ENCODE peak calls at places on chromosomes 7 and 10, in six cellular contexts. D, S, E, C, N and P are unnamed samples.
A peak's percentile ranks its signal among the peaks of the same experiment; 100 is the strongest.

GRCh38 chr7:78472519-78472918 is 673.9 kb downstream of the PHTF2 start:
- DNase-seq in S (no peak), D (no peak), E (peak; percentile 52), N (peak; percentile 66), C (no peak), P (peak; percentile 3)

GRCh38 chr7:91864070-91864469 is 16.4 kb downstream of the MTERF1 start:
- DNase-seq in E (no peak), N (no peak), D (no peak), S (no peak), C (no peak), P (no peak)

GRCh38 chr10:120387326-120387725 is 69.7 kb upstream of the PLPP4 start:
- DNase-seq in E (peak; percentile 88), C (no peak), N (peak; percentile 91), D (no peak), S (peak; percentile 51), P (peak; percentile 38)

GRCh38 chr7:137975223-137975622 is 26.7 kb downstream of the CREB3L2 start:
- DNase-seq in E (peak; percentile 76), N (peak; percentile 86), S (no peak), D (no peak), C (peak; percentile 62), P (no peak)

GRCh38 chr7:897771-898376 is 21.5 kb downstream of the GET4 start:
- DNase-seq in N (no peak), S (no peak), C (no peak), D (no peak), E (no peak), P (no peak)

GRCh38 chr10:101897633-101898032 is 54.0 kb upstream of the KCNIP2 start:
- DNase-seq in C (no peak), E (peak; percentile 58), D (no peak), N (peak; percentile 70), S (peak; percentile 48), P (no peak)

GRCh38 chr10:108544500-108545120 is 1378.7 kb downstream of the XPNPEP1 start:
- DNase-seq in S (peak; percentile 77), E (peak; percentile 18), N (peak; percentile 42), D (no peak), C (peak; percentile 83), P (peak; percentile 36)

GRCh38 chr7:149720372-149721083 is 52.9 kb downstream of the ZNF467 start:
- DNase-seq in S (no peak), C (no peak), N (no peak), E (no peak), D (no peak), P (no peak)

GRCh38 chr10:30747633-30748032 is 118.1 kb upstream of the LYZL2 start:
- DNase-seq in C (no peak), S (peak; percentile 56), D (no peak), E (peak; percentile 71), N (peak; percentile 79), P (peak; percentile 22)

GRCh38 chr10:118912961-118913360 is 116.6 kb upstream of the NANOS1 start:
- DNase-seq in E (no peak), N (no peak), C (no peak), S (no peak), D (no peak), P (no peak)

GRCh38 chr10:66714741-66715140 is 211.1 kb upstream of the LRRTM3 start:
- DNase-seq in D (no peak), E (peak; percentile 10), S (peak; percentile 46), C (no peak), N (peak; percentile 20), P (peak; percentile 53)

GRCh38 chr7:49703876-49704275 is 69.6 kb upstream of the VWC2 start:
- DNase-seq in N (no peak), E (no peak), D (no peak), S (no peak), C (no peak), P (no peak)

GRCh38 chr10:97664282-97664850 is 22.7 kb downstream of the AVPI1 start:
- DNase-seq in E (no peak), S (no peak), C (no peak), D (peak; percentile 55), N (no peak), P (no peak)

GRCh38 chr7:12570529-12571461 is at the start of gene SCIN:
- DNase-seq in D (no peak), S (peak; percentile 47), E (peak; percentile 30), N (peak; percentile 39), C (peak; percentile 61), P (no peak)

GRCh38 chr7:130419652-130420051 is 21.2 kb downstream of the CEP41 start:
- DNase-seq in E (peak; percentile 71), S (peak; percentile 36), C (no peak), D (no peak), N (peak; percentile 75), P (peak; percentile 44)

GRCh38 chr7:36969376-36969775 is 245.1 kb upstream of the AOAH start:
- DNase-seq in S (no peak), E (no peak), N (no peak), C (no peak), D (no peak), P (no peak)

GRCh38 chr7:120272896-120273475 is at the start of gene KCND2:
- DNase-seq in D (no peak), E (no peak), C (peak; percentile 73), S (no peak), N (no peak), P (no peak)

GRCh38 chr7:106329971-106330733 is 45.4 kb upstream of the NAMPT start:
- DNase-seq in E (peak; percentile 78), N (peak; percentile 82), C (no peak), S (peak; percentile 74), D (no peak), P (peak; percentile 74)

GRCh38 chr10:14389981-14390590 is 59.4 kb upstream of the FRMD4A start:
- DNase-seq in C (no peak), D (no peak), E (no peak), S (no peak), N (no peak), P (peak; percentile 26)

GRCh38 chr7:112226701-112227276 is 20.3 kb downstream of the ZNF277 start:
- DNase-seq in D (no peak), S (peak; percentile 26), C (no peak), N (peak; percentile 44), E (peak; percentile 23), P (peak; percentile 77)

GRCh38 chr10:79928028-79928583 is 20.8 kb downstream of the SFTPD start:
- DNase-seq in C (no peak), S (no peak), D (peak; percentile 7), N (no peak), E (no peak), P (no peak)

GRCh38 chr10:62048473-62048872 is 147.0 kb downstream of the ARID5B start:
- DNase-seq in S (no peak), E (no peak), C (no peak), D (no peak), N (no peak), P (no peak)

GRCh38 chr10:117747636-117748035 is 205.1 kb downstream of the EMX2 start:
- DNase-seq in D (no peak), S (no peak), N (no peak), E (no peak), C (no peak), P (no peak)

GRCh38 chr10:86779267-86780017 is 23.0 kb downstream of the BMPR1A start:
- DNase-seq in N (peak; percentile 74), E (peak; percentile 65), D (no peak), C (no peak), S (no peak), P (no peak)

DNA sequence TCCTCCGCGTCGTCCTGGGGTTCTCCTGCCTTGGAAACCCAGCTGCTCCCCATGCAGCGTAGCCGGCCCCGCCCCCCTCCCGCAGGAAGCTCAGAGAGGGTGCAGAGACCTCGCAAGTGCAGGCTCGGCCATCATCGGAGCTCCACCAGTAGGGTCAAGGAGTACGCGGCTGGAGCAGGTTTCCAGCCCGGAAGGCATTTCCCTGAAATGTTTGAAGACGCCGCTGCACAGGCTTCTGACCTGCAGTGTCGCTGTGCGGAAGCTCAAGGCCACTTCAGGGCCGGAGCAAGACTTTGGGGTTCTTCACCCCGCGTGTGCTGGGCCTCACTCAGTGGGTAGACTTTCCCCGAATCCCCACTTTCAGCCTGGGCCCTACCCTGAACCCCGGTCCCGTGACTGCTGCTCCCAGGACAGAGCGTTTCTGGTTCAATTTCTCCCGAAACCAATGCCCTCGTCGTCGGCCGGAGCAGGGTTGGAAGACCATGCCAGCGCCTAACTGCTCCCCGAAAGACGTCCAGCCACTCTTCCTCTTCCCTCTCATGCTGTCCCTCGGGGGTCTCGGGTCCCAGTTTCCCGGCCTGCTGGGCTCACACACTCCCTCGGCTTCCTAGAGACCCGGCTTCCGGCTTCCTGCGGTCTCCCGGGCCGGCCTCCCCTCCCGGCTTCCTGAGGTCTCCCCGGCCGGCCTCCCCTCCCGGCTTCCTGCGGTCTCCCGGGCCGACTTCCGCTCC is 52.1 kb downstream of the INSIG1 start:
- DNase-seq in D (peak; percentile 39), E (no peak), S (no peak), C (peak; percentile 34), N (no peak), P (no peak)
- H3K4me2 ChIP-seq in D (no peak overlapping the region), E (no peak overlapping the region), S (peak overlapping the region; percentile 51), C (peak overlapping the region; percentile 46), N (no peak overlapping the region), P (peak overlapping the region; percentile 54)

DNA sequence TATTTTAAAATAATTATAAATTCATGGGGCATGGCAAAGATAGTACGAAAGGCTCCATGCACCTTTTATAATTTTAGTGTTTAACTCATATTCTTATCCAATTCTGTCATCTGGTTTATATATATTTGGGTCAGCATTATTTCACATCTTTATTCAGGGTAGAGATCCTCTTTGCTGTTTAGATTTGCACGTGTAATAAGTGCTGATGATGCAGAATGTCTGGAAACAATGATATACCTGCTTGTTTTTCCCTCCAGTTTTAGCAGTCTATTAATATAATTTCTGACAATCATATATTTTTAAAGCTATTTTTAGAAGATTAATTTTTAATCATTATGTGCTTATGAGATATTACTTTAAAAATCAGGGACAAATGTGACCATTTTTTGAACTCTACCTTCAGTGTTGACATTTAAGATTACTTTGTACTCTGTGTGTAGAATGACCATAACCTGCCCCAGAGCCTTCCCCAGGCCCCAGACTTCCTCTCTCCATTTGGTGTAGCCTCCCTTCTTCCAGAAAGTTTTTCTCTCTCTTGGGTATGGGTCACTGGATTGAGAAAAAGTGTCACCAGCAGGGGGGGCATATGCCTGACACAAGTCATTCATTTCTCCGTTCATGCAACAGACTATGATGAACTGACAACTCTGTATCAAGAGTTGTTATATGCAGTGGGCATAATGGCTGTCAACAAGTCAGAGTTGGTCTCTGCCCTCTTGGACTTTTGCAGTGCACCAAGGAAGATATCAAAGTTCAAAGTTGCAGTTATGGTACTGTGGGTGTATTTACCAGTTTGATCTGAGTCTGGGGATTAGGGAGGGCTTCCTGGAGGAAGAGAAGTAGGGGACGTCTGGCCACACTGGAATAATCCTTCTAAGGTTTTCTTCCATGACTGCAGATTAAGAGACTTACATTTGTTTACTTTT is 192.6 kb upstream of the CCDC6 start:
- DNase-seq in S (peak; percentile 62), D (peak; percentile 51), N (no peak), E (no peak), C (peak; percentile 4), P (no peak)
- TF ChIP-seq CTCF in S (peak; percentile 92), D (peak; percentile 50), N (peak; percentile 32), E (peak; percentile 30), C (peak; percentile 35), P (peak; percentile 34)

DNA sequence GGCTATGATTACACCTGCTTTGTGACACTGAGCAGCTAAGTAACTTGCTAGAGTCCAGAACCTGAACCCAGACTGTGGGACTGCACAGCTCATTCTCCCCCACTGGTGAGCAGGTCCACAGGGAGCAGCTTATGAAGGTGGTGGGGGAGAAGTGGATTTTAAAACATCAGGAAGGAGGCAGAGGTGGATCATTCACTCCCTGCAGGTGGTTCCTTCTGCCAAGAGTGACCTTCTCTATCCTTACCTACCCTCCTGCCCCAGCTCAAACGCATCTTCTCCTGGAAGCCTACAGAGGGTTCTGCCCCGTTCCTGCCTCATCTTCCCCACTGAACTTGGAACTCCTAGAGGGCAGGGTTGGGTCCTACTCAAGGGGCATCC is 539 bp upstream of the FAM241B start:
- DNase-seq in N (no peak), C (no peak), S (peak; percentile 13), E (no peak), D (no peak), P (no peak)
- H3K9ac ChIP-seq in N (no peak overlapping the region), C (no peak overlapping the region), S (peak overlapping the region; percentile 77), E (no peak overlapping the region), D (no peak overlapping the region), P (no peak overlapping the region)

GRCh38 chr7:69811682-69812344 is 213.5 kb downstream of the AUTS2 start:
- DNase-seq in S (no peak), C (no peak), D (no peak), N (no peak), E (no peak), P (no peak)
- H3K4me2 ChIP-seq in S (no peak overlapping the region), C (no peak overlapping the region), D (no peak overlapping the region), N (no peak overlapping the region), E (no peak overlapping the region), P (no peak overlapping the region)